ENCODE peak calls at places on chromosomes 16 and 17, in four cellular contexts. D is H1, Z is K562, I is HepG2. T is an unnamed sample.

GRCh38 chr17:7880076-7880868 is 8.3 kb upstream of the CHD3 start:
- DNase-seq in I (no peak), Z (peak), D (no peak), T (no peak)

GRCh38 chr17:18974407-18975149 is 22.6 kb downstream of the SLC5A10 start:
- DNase-seq in Z (no peak), D (no peak), I (no peak), T (no peak)

GRCh38 chr16:84361546-84361945 is 6.8 kb upstream of the ATP2C2 start:
- DNase-seq in D (no peak), Z (no peak), I (no peak), T (no peak)

GRCh38 chr17:18904482-18904881 is 46.6 kb downstream of the PRPSAP2 start:
- DNase-seq in Z (no peak), I (peak), D (no peak), T (no peak)

GRCh38 chr16:14071576-14072271 is 605 bp downstream of the MRTFB start:
- DNase-seq in I (peak), D (no peak), Z (no peak), T (no peak)

GRCh38 chr16:56793504-56793903 is 63.6 kb downstream of the NUP93 start:
- DNase-seq in D (no peak), I (peak), Z (no peak), T (peak)

GRCh38 chr16:73058221-73058615 is 10.3 kb upstream of the ZFHX3 start:
- DNase-seq in I (no peak), Z (peak), D (no peak), T (no peak)

GRCh38 chr17:71864754-71865153 is 256.1 kb upstream of the SOX9 start:
- DNase-seq in Z (no peak), I (no peak), D (no peak), T (no peak)

GRCh38 chr16:50123417-50123816 is 29.7 kb upstream of the TENT4B start:
- DNase-seq in D (no peak), Z (no peak), I (no peak), T (no peak)

GRCh38 chr17:2695243-2695960 is 16.2 kb downstream of the CLUH start:
- DNase-seq in D (no peak), Z (no peak), I (no peak), T (no peak)

GRCh38 chr16:69116911-69117310 is 11.5 kb downstream of the HAS3 start:
- DNase-seq in D (no peak), I (no peak), Z (no peak), T (no peak)
- TF ChIP-seq RNF2 in D (no peak), I (no peak), Z (no peak), T (no peak)

GRCh38 chr16:85607796-85608514 is 5.2 kb upstream of the GSE1 start:
- DNase-seq in Z (no peak), D (no peak), I (no peak), T (no peak)
- TF ChIP-seq CTCF in Z (no peak), D (no peak), I (no peak), T (no peak)

GRCh38 chr16:380837-381787 is 666 bp downstream of the PGAP6 start:
- DNase-seq in D (no peak), Z (peak), I (no peak), T (no peak)
- TF ChIP-seq RNF2 in D (no peak), Z (no peak), I (no peak), T (no peak)

DNA sequence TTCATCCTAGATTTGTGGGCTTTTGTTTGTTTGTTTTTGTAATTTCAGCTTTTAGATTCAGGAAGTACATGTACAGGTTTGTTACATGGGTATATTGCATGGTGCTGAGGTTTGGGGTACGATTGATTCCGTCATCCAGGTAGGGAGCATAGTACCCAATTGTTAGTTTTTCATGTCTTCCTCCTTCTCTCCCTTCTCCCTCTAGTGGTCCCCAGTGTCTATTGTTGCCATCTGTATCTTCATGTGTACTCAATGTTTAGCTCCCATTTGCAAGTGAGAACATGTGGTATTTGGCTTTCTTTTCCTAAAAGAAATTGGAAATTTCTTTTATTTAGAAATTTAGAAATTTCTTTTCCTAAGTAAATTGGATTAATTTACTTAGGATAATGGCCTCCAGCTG is 37.1 kb upstream of the BCAS3 start:
- DNase-seq in Z (no peak), I (peak), D (no peak), T (peak)
- TF ChIP-seq CTCF in Z (peak), I (peak), D (peak), T (peak)

GRCh38 chr16:76579277-76579676 is 302.1 kb downstream of the CNTNAP4 start:
- DNase-seq in I (no peak), D (no peak), Z (peak), T (no peak)
- TF ChIP-seq RNF2 in I (no peak), D (no peak), Z (no peak), T (no peak)

GRCh38 chr17:15377200-15377599 is 35.8 kb upstream of the TEKT3 start:
- DNase-seq in D (no peak), Z (no peak), I (no peak), T (no peak)
- TF ChIP-seq CTCF in D (no peak), Z (no peak), I (no peak), T (no peak)

DNA sequence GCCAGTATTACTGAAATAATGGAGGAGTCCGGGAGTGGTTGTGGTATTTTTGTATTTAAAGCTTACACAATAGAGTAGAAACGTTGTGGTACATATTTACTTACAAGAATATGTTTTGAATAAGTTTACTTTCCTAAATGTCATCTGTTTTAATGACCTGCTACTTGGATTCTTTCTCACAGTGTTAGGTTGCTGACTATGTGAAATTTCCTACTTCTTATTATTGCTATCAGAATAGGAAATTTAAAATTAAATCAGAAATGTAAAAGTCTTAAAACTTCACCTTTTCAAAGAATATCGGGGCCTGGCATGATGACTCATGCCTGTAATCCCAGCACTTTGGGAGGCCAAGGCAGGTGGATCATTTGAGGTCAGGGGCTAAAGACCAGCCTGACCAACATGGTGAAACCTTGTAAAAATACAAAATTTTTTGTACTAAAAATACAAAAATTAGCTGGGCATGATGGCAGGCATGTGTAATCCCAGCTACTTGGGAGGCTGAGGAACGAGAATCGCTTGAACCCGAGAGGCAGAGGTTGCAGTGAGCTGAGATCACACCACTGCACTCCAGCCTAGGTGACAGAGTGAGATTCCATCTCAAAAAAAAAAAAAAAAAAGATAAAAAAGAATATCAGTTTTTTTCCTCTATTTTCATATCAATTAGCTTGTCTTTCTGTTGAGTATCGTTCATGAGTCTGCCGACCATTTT is 77.8 kb downstream of the VMP1 start:
- DNase-seq in D (no peak), Z (no peak), I (peak), T (no peak)
- TF ChIP-seq RNF2 in D (no peak), Z (no peak), I (no peak), T (no peak)

DNA sequence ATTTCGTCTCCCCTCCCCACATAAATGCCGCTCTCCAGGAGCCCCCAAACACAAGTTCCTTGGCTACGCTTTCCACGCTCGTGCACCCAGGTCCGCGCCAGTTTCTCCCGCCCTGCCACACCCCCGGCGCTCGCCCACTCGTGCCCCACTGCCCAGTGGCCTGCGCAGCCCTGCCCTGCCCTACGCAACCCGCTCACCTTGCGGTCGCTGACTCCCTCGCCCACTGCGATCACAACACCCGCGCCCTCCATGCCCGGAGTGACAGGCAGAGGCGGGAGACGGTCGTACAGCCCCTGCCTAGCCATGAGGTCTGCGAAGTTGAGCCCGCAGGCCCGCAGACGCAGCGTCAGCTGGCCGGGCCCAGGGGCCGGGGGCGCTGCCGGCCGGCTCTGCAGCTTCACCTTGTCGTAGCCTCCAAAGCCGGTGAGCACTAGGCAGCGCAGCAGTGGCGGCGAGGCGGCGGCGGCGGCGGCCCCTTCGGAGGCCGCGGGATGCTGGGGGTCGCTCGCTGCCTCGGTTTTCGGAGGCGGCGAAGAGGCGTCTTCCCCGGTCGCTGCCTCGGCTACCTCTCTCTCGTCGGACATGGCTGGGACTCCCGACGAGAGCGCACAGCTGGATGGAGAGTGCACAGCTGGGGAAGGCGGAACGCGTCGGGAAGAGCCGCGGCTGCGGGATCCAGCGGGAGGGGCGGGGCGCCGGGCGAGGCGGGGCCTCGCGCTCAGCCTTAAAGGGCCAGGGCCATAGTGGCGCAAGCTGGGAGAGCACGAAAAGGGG is at the start of gene VAT1:
- DNase-seq in Z (peak), D (no peak), I (peak), T (peak)
- TF ChIP-seq CTCF in Z (no peak), D (no peak), I (peak), T (no peak)